ENCODE peak calls at places on chromosome 16, in six cellular contexts. A, Z, K, B, J and N are unnamed samples.

GRCh38 chr16:8956265-8957060 is 7.2 kb downstream of the USP7 start:
- DNase-seq in Z (no peak), J (no peak), B (no peak), K (no peak), A (peak), N (no peak)

GRCh38 chr16:28193530-28194423 is 18.0 kb downstream of the XPO6 start:
- DNase-seq in B (no peak), Z (peak), J (no peak), K (no peak), A (no peak), N (peak)

GRCh38 chr16:25064967-25065366 is 46.6 kb upstream of the LCMT1 start:
- DNase-seq in A (no peak), J (no peak), Z (peak), K (no peak), B (peak), N (no peak)

GRCh38 chr16:85162478-85163277 is 50.4 kb upstream of the CIBAR2 start:
- DNase-seq in Z (peak), J (peak), A (peak), K (no peak), B (no peak), N (peak)

GRCh38 chr16:72240949-72241348 is 69.0 kb upstream of the PMFBP1 start:
- DNase-seq in J (no peak), B (no peak), K (no peak), Z (no peak), A (no peak), N (no peak)

GRCh38 chr16:57472665-57473060 is 10.2 kb downstream of the POLR2C start:
- DNase-seq in B (no peak), K (no peak), Z (no peak), A (no peak), J (no peak), N (no peak)

GRCh38 chr16:79066621-79067020 is 533.9 kb downstream of the MAF start:
- DNase-seq in J (no peak), Z (no peak), K (no peak), A (no peak), B (peak), N (no peak)

GRCh38 chr16:57949013-57949412 is 21.9 kb downstream of the CNGB1 start:
- DNase-seq in J (no peak), Z (no peak), A (no peak), B (peak), K (no peak), N (no peak)

GRCh38 chr16:53713403-53714013 is 9.6 kb downstream of the FTO start:
- DNase-seq in A (no peak), K (no peak), J (no peak), B (no peak), Z (no peak), N (peak)

GRCh38 chr16:3646348-3646920 is 8.1 kb upstream of the DNASE1 start:
- DNase-seq in A (no peak), Z (peak), B (no peak), J (no peak), K (no peak), N (no peak)

GRCh38 chr16:4182581-4183257 is 59.2 kb downstream of the SRL start:
- DNase-seq in Z (no peak), K (no peak), A (no peak), J (no peak), B (no peak), N (no peak)

GRCh38 chr16:11181889-11182279 is 74.1 kb downstream of the SOCS1 start:
- DNase-seq in Z (peak), J (no peak), B (no peak), K (no peak), A (no peak), N (no peak)

GRCh38 chr16:11497851-11498289 is 88.8 kb downstream of the LITAF start:
- DNase-seq in K (no peak), Z (peak), B (peak), A (peak), J (peak), N (no peak)

GRCh38 chr16:89823087-89823823 is 5.0 kb upstream of the SPIRE2 start:
- DNase-seq in K (no peak), A (no peak), J (no peak), B (peak), Z (no peak), N (no peak)

GRCh38 chr16:55505333-55506015 is 3.4 kb upstream of the LPCAT2 start:
- DNase-seq in Z (no peak), A (no peak), J (no peak), B (no peak), K (no peak), N (no peak)
- TF ChIP-seq CTCF in Z (no peak), A (no peak), J (no peak), B (no peak), K (no peak), N (no peak)

DNA sequence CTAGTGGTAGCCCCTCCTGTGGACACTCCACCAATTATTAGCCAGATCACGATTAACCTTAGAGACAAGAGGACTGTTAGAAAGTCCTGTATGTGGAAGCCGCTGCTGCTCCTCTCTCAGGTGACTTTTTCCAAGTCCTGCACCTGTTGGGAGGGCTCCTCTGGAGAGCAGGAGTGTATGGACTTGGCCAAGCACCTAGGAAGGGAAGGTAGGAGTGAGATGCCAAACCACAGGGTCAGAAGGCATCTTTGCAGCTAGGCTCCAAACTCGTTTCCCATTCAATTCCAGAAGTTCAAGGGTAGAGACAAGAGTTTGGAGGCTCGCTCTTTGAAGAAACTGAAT is 50.8 kb downstream of the LDHD start:
- DNase-seq in J (no peak), B (no peak), Z (no peak), K (no peak), A (no peak), N (no peak)
- H3K27ac ChIP-seq in J (no peak), B (no peak), Z (no peak), K (no peak), A (no peak), N (no peak)

DNA sequence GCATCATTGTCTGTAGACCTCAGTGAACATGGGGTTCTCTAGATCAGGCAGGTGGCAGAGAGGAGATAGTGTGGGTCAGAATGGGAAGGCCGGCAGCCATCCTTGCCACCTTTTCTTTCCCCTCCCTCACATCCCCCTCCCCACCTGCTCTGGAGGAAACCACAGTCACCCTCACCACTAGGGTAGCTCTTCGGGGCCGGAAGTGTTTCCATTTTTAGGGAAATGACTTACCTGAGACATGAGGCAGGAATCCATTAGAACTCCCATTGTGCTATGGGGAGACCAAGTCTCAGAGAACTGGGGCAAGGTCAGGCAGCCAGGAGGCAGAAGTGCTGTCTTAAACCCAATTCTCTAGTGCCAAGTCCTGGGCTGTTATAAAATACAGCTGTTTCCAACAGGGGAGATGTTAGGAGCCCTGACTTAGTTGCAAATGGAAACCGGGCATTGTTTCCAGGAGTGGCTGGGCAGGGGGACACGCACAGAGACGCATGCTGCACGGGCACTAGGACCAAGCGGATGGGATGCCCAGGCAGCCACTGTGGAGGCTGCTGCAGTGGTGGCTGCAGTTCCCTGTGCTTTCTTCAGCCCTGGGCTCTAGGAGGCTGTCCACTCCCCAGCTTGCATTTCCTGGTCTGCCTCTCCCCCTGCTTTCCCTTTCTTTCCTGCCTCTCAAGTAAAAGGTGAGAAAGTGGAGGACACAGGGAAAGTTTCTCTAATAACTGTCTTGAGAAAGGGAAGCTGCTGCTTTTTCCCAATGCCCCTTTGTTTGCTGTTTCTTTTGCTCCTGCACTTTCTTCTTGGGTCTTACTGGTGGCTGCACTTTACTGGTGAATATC is 2.8 kb downstream of the HAS3 start:
- DNase-seq in J (no peak), K (no peak), Z (no peak), A (no peak), B (peak), N (no peak)
- H3K4me3 ChIP-seq in J (no peak), K (no peak), Z (no peak), A (no peak), B (peak), N (peak)

DNA sequence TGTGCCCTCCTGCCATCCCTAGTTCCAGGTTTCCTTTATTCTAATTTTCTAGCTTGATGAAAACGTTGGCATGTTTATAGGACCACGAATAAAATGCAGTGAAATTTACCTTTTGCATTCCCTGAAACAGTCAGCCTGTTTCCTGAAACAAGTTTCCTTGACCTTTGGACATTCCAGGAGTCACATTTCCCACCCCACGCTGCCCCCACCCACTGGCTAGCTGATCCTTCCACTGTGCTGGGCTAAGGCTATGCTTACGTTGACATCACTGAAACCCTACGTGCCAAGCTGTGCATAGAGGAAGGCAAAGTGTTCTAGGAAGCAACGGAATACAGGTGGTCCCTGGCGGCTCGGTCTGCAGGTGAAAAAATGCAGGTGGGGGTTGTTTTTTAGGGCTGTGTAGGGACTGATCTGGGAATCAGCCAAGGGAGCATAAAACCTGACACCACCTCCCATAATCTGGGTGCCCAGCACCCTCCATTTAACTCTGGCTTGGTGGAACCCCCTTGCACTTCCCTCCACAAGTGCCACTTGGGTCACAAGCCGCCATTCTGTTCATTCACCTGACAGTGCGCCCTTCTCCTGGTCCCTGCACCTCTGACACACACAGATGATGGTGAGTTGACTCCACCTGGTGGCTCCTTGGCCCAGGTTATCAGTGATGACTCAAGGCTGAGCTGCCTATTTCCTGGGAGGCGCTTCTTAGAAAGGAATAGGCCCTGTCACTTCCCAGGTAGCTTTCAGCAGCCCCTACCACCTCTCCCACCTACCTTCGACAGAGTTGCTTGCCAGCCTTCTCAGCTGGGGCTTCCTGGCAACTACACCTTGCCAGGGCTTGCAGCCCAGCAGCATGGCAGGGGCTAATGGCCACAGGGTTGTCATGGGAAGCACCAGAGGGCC is 83.7 kb downstream of the N4BP1 start:
- DNase-seq in J (no peak), K (peak), A (no peak), Z (no peak), B (peak), N (no peak)
- TF ChIP-seq CTCF in J (no peak), K (peak), A (no peak), Z (peak), B (peak), N (no peak)